ENCODE peak calls at places on chromosomes 13 and 19, in eight cellular contexts. One of them, this sample, is unnamed.

GRCh38 chr13:73060251-73061160 is 1.7 kb downstream of the KLF5 start:
- DNase-seq in uterus: peak
- DNase-seq in cardiac muscle cell: peak
- DNase-seq in fibroblast of villous mesenchyme: peak
- DNase-seq in AG09309: peak
- DNase-seq in A673: peak
- DNase-seq in GM12865: peak
- DNase-seq in fibroblast of the aortic adventitia: peak
- DNase-seq in this sample: no peak

GRCh38 chr19:35315883-35316282 is 13.1 kb upstream of the CD22 start:
- DNase-seq in AG09309: no peak
- DNase-seq in A673: no peak
- DNase-seq in GM12865: no peak
- DNase-seq in uterus: no peak
- DNase-seq in fibroblast of villous mesenchyme: no peak
- DNase-seq in fibroblast of the aortic adventitia: no peak
- DNase-seq in cardiac muscle cell: no peak
- DNase-seq in this sample: no peak

GRCh38 chr19:41353466-41354342 is at the start of gene TGFB1:
- DNase-seq in fibroblast of the aortic adventitia: peak
- DNase-seq in cardiac muscle cell: peak
- DNase-seq in uterus: peak
- DNase-seq in AG09309: peak
- DNase-seq in fibroblast of villous mesenchyme: peak
- DNase-seq in A673: peak
- DNase-seq in GM12865: peak
- DNase-seq in this sample: peak

GRCh38 chr13:85864963-85865530 is 65.8 kb upstream of the SLITRK6 start:
- DNase-seq in GM12865: peak
- DNase-seq in fibroblast of villous mesenchyme: no peak
- DNase-seq in uterus: no peak
- DNase-seq in AG09309: no peak
- DNase-seq in A673: peak
- DNase-seq in cardiac muscle cell: peak
- DNase-seq in fibroblast of the aortic adventitia: no peak
- DNase-seq in this sample: no peak

GRCh38 chr13:28755546-28755870 is 36.7 kb upstream of the SLC46A3 start:
- DNase-seq in fibroblast of the aortic adventitia: no peak
- DNase-seq in A673: no peak
- DNase-seq in AG09309: peak
- DNase-seq in fibroblast of villous mesenchyme: peak
- DNase-seq in cardiac muscle cell: no peak
- DNase-seq in GM12865: no peak
- DNase-seq in uterus: no peak
- DNase-seq in this sample: no peak

GRCh38 chr19:54429176-54429495 is 13.9 kb downstream of the TTYH1 start:
- DNase-seq in GM12865: no peak
- DNase-seq in cardiac muscle cell: no peak
- DNase-seq in fibroblast of villous mesenchyme: no peak
- DNase-seq in fibroblast of the aortic adventitia: no peak
- DNase-seq in A673: no peak
- DNase-seq in uterus: no peak
- DNase-seq in AG09309: no peak
- DNase-seq in this sample: no peak

GRCh38 chr19:280541-281007 is 10.6 kb downstream of the PLPP2 start:
- DNase-seq in fibroblast of villous mesenchyme: no peak
- DNase-seq in GM12865: no peak
- DNase-seq in AG09309: no peak
- DNase-seq in uterus: no peak
- DNase-seq in fibroblast of the aortic adventitia: no peak
- DNase-seq in A673: no peak
- DNase-seq in cardiac muscle cell: no peak
- DNase-seq in this sample: peak

GRCh38 chr13:29918845-29919244 is 68.4 kb upstream of the UBL3 start:
- DNase-seq in fibroblast of the aortic adventitia: peak
- DNase-seq in cardiac muscle cell: peak
- DNase-seq in A673: no peak
- DNase-seq in GM12865: no peak
- DNase-seq in fibroblast of villous mesenchyme: peak
- DNase-seq in AG09309: peak
- DNase-seq in uterus: no peak
- DNase-seq in this sample: no peak

GRCh38 chr13:76331948-76332712 is 554.1 kb downstream of the KCTD12 start:
- DNase-seq in fibroblast of villous mesenchyme: peak
- DNase-seq in AG09309: no peak
- DNase-seq in GM12865: no peak
- DNase-seq in cardiac muscle cell: peak
- DNase-seq in uterus: no peak
- DNase-seq in A673: no peak
- DNase-seq in fibroblast of the aortic adventitia: peak
- DNase-seq in this sample: no peak

GRCh38 chr19:3324405-3324856 is 42.0 kb upstream of the NFIC start:
- DNase-seq in uterus: no peak
- DNase-seq in AG09309: no peak
- DNase-seq in fibroblast of villous mesenchyme: peak
- DNase-seq in A673: peak
- DNase-seq in cardiac muscle cell: peak
- DNase-seq in fibroblast of the aortic adventitia: peak
- DNase-seq in GM12865: peak
- DNase-seq in this sample: peak

GRCh38 chr13:43157796-43158195 is 134.4 kb downstream of the DNAJC15 start:
- DNase-seq in cardiac muscle cell: no peak
- DNase-seq in AG09309: no peak
- DNase-seq in uterus: no peak
- DNase-seq in GM12865: no peak
- DNase-seq in fibroblast of the aortic adventitia: no peak
- DNase-seq in A673: no peak
- DNase-seq in fibroblast of villous mesenchyme: no peak
- DNase-seq in this sample: no peak

GRCh38 chr19:4360641-4361151 is 17.3 kb downstream of the MPND start:
- DNase-seq in fibroblast of the aortic adventitia: no peak
- DNase-seq in fibroblast of villous mesenchyme: no peak
- DNase-seq in GM12865: no peak
- DNase-seq in uterus: no peak
- DNase-seq in A673: no peak
- DNase-seq in AG09309: no peak
- DNase-seq in cardiac muscle cell: peak
- DNase-seq in this sample: peak

GRCh38 chr13:77827350-77827749 is 91.3 kb downstream of the EDNRB start:
- DNase-seq in GM12865: no peak
- DNase-seq in fibroblast of the aortic adventitia: no peak
- DNase-seq in uterus: no peak
- DNase-seq in fibroblast of villous mesenchyme: no peak
- DNase-seq in AG09309: no peak
- DNase-seq in cardiac muscle cell: peak
- DNase-seq in A673: peak
- DNase-seq in this sample: no peak

GRCh38 chr13:111115841-111116500 is 861 bp downstream of the ARHGEF7 start:
- DNase-seq in fibroblast of villous mesenchyme: peak
- DNase-seq in GM12865: no peak
- DNase-seq in A673: peak
- DNase-seq in uterus: peak
- DNase-seq in cardiac muscle cell: peak
- DNase-seq in AG09309: peak
- DNase-seq in fibroblast of the aortic adventitia: peak
- DNase-seq in this sample: peak

GRCh38 chr13:36918246-36919060 is 1.6 kb downstream of the SMAD9 start:
- DNase-seq in uterus: no peak
- DNase-seq in AG09309: no peak
- DNase-seq in GM12865: peak
- DNase-seq in fibroblast of villous mesenchyme: peak
- DNase-seq in cardiac muscle cell: peak
- DNase-seq in A673: peak
- DNase-seq in fibroblast of the aortic adventitia: no peak
- DNase-seq in this sample: no peak

GRCh38 chr13:28505543-28506135 is 10.7 kb upstream of the FLT1 start:
- DNase-seq in AG09309: no peak
- DNase-seq in fibroblast of villous mesenchyme: no peak
- DNase-seq in fibroblast of the aortic adventitia: no peak
- DNase-seq in A673: no peak
- DNase-seq in cardiac muscle cell: no peak
- DNase-seq in GM12865: no peak
- DNase-seq in uterus: no peak
- DNase-seq in this sample: no peak

GRCh38 chr19:17205237-17206140 is 9.7 kb upstream of the USE1 start:
- DNase-seq in cardiac muscle cell: peak
- DNase-seq in fibroblast of villous mesenchyme: peak
- DNase-seq in fibroblast of the aortic adventitia: peak
- DNase-seq in GM12865: peak
- DNase-seq in A673: peak
- DNase-seq in uterus: no peak
- DNase-seq in AG09309: no peak
- DNase-seq in this sample: peak

GRCh38 chr19:30076101-30076551 is 134.1 kb downstream of the URI1 start:
- DNase-seq in fibroblast of villous mesenchyme: no peak
- DNase-seq in uterus: no peak
- DNase-seq in fibroblast of the aortic adventitia: no peak
- DNase-seq in A673: no peak
- DNase-seq in cardiac muscle cell: no peak
- DNase-seq in AG09309: no peak
- DNase-seq in GM12865: no peak
- DNase-seq in this sample: peak

GRCh38 chr19:44903602-44904425 is 1.8 kb upstream of the APOE start:
- DNase-seq in fibroblast of the aortic adventitia: peak
- DNase-seq in fibroblast of villous mesenchyme: peak
- DNase-seq in cardiac muscle cell: peak
- DNase-seq in uterus: peak
- DNase-seq in A673: peak
- DNase-seq in GM12865: peak
- DNase-seq in AG09309: no peak
- DNase-seq in this sample: peak

GRCh38 chr13:101115762-101116161 is 300.5 kb downstream of the NALCN start:
- DNase-seq in GM12865: no peak
- DNase-seq in A673: peak
- DNase-seq in fibroblast of the aortic adventitia: peak
- DNase-seq in cardiac muscle cell: no peak
- DNase-seq in fibroblast of villous mesenchyme: peak
- DNase-seq in AG09309: no peak
- DNase-seq in uterus: no peak
- DNase-seq in this sample: no peak
- TF ChIP-seq CTCF in GM12865: no peak
- TF ChIP-seq CTCF in A673: peak
- TF ChIP-seq CTCF in fibroblast of the aortic adventitia: peak
- TF ChIP-seq CTCF in cardiac muscle cell: no peak
- TF ChIP-seq CTCF in fibroblast of villous mesenchyme: no peak
- TF ChIP-seq CTCF in AG09309: peak
- TF ChIP-seq CTCF in uterus: no peak
- TF ChIP-seq CTCF in this sample: no peak

GRCh38 chr19:52993342-52994178 is 20.2 kb upstream of the ERVV-1 start:
- DNase-seq in GM12865: peak
- DNase-seq in fibroblast of villous mesenchyme: peak
- DNase-seq in fibroblast of the aortic adventitia: peak
- DNase-seq in cardiac muscle cell: peak
- DNase-seq in uterus: peak
- DNase-seq in A673: peak
- DNase-seq in AG09309: peak
- DNase-seq in this sample: peak
- TF ChIP-seq CTCF in GM12865: no peak
- TF ChIP-seq CTCF in fibroblast of villous mesenchyme: no peak
- TF ChIP-seq CTCF in fibroblast of the aortic adventitia: peak
- TF ChIP-seq CTCF in cardiac muscle cell: peak
- TF ChIP-seq CTCF in uterus: peak
- TF ChIP-seq CTCF in A673: peak
- TF ChIP-seq CTCF in AG09309: peak
- TF ChIP-seq CTCF in this sample: peak

DNA sequence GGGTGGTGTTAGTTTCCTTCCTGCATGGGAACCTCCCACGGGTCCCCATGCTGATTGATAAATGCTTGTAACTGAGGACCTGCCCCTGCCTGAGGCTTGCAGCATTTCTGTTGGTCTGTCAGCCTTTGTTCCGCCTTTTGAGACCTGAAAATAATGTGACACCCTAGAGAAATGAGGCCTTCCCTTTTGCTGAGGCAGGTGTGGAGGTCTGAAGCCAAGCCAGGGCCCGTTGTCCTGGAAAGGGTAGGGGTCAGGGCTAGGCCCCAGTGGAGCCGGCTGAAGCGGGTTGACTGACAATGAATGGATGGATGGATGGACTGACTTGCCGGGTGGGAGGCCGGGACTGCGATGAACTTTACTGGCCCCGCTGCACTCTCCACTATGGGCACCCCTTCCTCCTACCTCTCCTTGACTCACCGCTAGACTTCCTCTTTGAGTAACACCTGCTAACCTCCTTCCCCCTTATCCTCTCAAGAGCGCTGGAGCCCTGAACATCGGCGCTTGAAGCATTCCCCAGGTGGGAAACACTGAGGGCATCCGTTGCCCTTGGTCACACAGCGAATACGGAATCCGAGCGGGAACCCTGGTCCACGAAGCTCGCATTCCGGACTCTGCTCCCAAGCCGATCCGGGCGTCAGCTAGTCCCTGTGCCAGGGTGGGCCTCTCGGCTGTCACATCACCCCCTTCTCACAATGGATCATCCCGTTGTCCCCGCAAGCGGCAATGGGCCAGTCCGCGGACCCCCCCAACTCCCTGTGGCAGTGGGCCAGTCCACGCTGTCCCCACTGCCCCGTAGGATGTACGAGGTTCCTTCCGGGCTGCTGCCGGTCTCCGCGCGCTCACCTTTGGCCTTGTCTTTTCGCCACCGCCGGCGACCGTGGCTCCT is 4.4 kb downstream of the LIPE start:
- DNase-seq in A673: peak
- DNase-seq in fibroblast of villous mesenchyme: no peak
- DNase-seq in fibroblast of the aortic adventitia: peak
- DNase-seq in cardiac muscle cell: no peak
- DNase-seq in AG09309: no peak
- DNase-seq in uterus: no peak
- DNase-seq in GM12865: peak
- DNase-seq in this sample: peak
- TF ChIP-seq CTCF in A673: no peak
- TF ChIP-seq CTCF in fibroblast of villous mesenchyme: no peak
- TF ChIP-seq CTCF in fibroblast of the aortic adventitia: no peak
- TF ChIP-seq CTCF in cardiac muscle cell: no peak
- TF ChIP-seq CTCF in AG09309: no peak
- TF ChIP-seq CTCF in uterus: no peak
- TF ChIP-seq CTCF in GM12865: no peak
- TF ChIP-seq CTCF in this sample: no peak

GRCh38 chr13:46168341-46168740 is 13.6 kb downstream of the LCP1 start:
- DNase-seq in GM12865: peak
- DNase-seq in fibroblast of villous mesenchyme: peak
- DNase-seq in uterus: peak
- DNase-seq in AG09309: no peak
- DNase-seq in A673: no peak
- DNase-seq in fibroblast of the aortic adventitia: no peak
- DNase-seq in cardiac muscle cell: peak
- DNase-seq in this sample: no peak

GRCh38 chr13:46165485-46166220 is 16.3 kb downstream of the LCP1 start:
- DNase-seq in AG09309: no peak
- DNase-seq in A673: no peak
- DNase-seq in fibroblast of villous mesenchyme: peak
- DNase-seq in fibroblast of the aortic adventitia: no peak
- DNase-seq in GM12865: peak
- DNase-seq in uterus: no peak
- DNase-seq in cardiac muscle cell: no peak
- DNase-seq in this sample: no peak

GRCh38 chr13:46166221-46166584 is 15.8 kb downstream of the LCP1 start:
- DNase-seq in fibroblast of the aortic adventitia: no peak
- DNase-seq in cardiac muscle cell: no peak
- DNase-seq in fibroblast of villous mesenchyme: no peak
- DNase-seq in uterus: no peak
- DNase-seq in AG09309: no peak
- DNase-seq in GM12865: peak
- DNase-seq in A673: no peak
- DNase-seq in this sample: no peak

GRCh38 chr13:46168818-46169217 is 13.2 kb downstream of the LCP1 start:
- DNase-seq in fibroblast of villous mesenchyme: no peak
- DNase-seq in AG09309: no peak
- DNase-seq in fibroblast of the aortic adventitia: no peak
- DNase-seq in cardiac muscle cell: no peak
- DNase-seq in uterus: no peak
- DNase-seq in A673: no peak
- DNase-seq in GM12865: no peak
- DNase-seq in this sample: no peak

GRCh38 chr13:46166947-46167610 is 14.9 kb downstream of the LCP1 start:
- DNase-seq in A673: no peak
- DNase-seq in uterus: no peak
- DNase-seq in fibroblast of the aortic adventitia: no peak
- DNase-seq in fibroblast of villous mesenchyme: peak
- DNase-seq in GM12865: no peak
- DNase-seq in AG09309: no peak
- DNase-seq in cardiac muscle cell: no peak
- DNase-seq in this sample: no peak
- TF ChIP-seq CTCF in A673: no peak
- TF ChIP-seq CTCF in uterus: no peak
- TF ChIP-seq CTCF in fibroblast of the aortic adventitia: no peak
- TF ChIP-seq CTCF in fibroblast of villous mesenchyme: no peak
- TF ChIP-seq CTCF in GM12865: no peak
- TF ChIP-seq CTCF in AG09309: no peak
- TF ChIP-seq CTCF in cardiac muscle cell: no peak
- TF ChIP-seq CTCF in this sample: no peak